ENCODE peak calls at places on chromosomes 12 and 14, in nine cellular contexts. One of them, this sample, is unnamed.
A peak's percentile ranks its signal among the peaks of the same experiment; 100 is the strongest.

GRCh38 chr12:46921754-46922113 is 95.9 kb upstream of the SLC38A4 start:
- DNase-seq in fibroblast of lung: peak; percentile 15
- DNase-seq in AG04449: no peak
- DNase-seq in AG04450: peak; percentile 70
- DNase-seq in adrenal gland: no peak
- DNase-seq in testis: no peak
- DNase-seq in GM23338: no peak
- DNase-seq in upper lobe of right lung: no peak
- DNase-seq in ovary: no peak
- DNase-seq in this sample: no peak

GRCh38 chr12:95633049-95633545 is 81.8 kb upstream of the USP44 start:
- DNase-seq in ovary: no peak
- DNase-seq in AG04449: no peak
- DNase-seq in fibroblast of lung: peak; percentile 90
- DNase-seq in adrenal gland: peak; percentile 69
- DNase-seq in GM23338: no peak
- DNase-seq in testis: no peak
- DNase-seq in upper lobe of right lung: peak; percentile 69
- DNase-seq in AG04450: no peak
- DNase-seq in this sample: peak; percentile 94

GRCh38 chr14:34713681-34714319 is 593 bp downstream of the CFL2 start:
- DNase-seq in GM23338: peak; percentile 33
- DNase-seq in fibroblast of lung: peak; percentile 87
- DNase-seq in AG04450: no peak
- DNase-seq in ovary: no peak
- DNase-seq in upper lobe of right lung: peak; percentile 72
- DNase-seq in AG04449: no peak
- DNase-seq in adrenal gland: peak; percentile 55
- DNase-seq in testis: peak; percentile 64
- DNase-seq in this sample: peak; percentile 52

GRCh38 chr12:116384629-116385485 is 107.4 kb upstream of the MED13L start:
- DNase-seq in AG04449: no peak
- DNase-seq in GM23338: peak; percentile 77
- DNase-seq in upper lobe of right lung: no peak
- DNase-seq in testis: no peak
- DNase-seq in fibroblast of lung: peak; percentile 85
- DNase-seq in adrenal gland: no peak
- DNase-seq in ovary: no peak
- DNase-seq in AG04450: no peak
- DNase-seq in this sample: no peak

GRCh38 chr14:24613747-24614146 is 4.3 kb upstream of the GZMH start:
- DNase-seq in GM23338: no peak
- DNase-seq in fibroblast of lung: no peak
- DNase-seq in AG04449: no peak
- DNase-seq in ovary: no peak
- DNase-seq in adrenal gland: no peak
- DNase-seq in testis: no peak
- DNase-seq in AG04450: no peak
- DNase-seq in upper lobe of right lung: no peak
- DNase-seq in this sample: no peak

GRCh38 chr12:99810718-99811593 is 163.4 kb downstream of the GARIN6 start:
- DNase-seq in fibroblast of lung: peak; percentile 29
- DNase-seq in ovary: no peak
- DNase-seq in GM23338: peak; percentile 18
- DNase-seq in upper lobe of right lung: no peak
- DNase-seq in AG04450: no peak
- DNase-seq in adrenal gland: no peak
- DNase-seq in AG04449: no peak
- DNase-seq in testis: peak; percentile 34
- DNase-seq in this sample: no peak

GRCh38 chr12:47577213-47577612 is 128.6 kb downstream of the RPAP3 start:
- DNase-seq in fibroblast of lung: no peak
- DNase-seq in adrenal gland: no peak
- DNase-seq in AG04449: no peak
- DNase-seq in testis: no peak
- DNase-seq in ovary: no peak
- DNase-seq in upper lobe of right lung: no peak
- DNase-seq in GM23338: no peak
- DNase-seq in AG04450: no peak
- DNase-seq in this sample: no peak

GRCh38 chr12:24909667-24910066 is 39.2 kb downstream of the BCAT1 start:
- DNase-seq in fibroblast of lung: peak; percentile 95
- DNase-seq in GM23338: no peak
- DNase-seq in adrenal gland: peak; percentile 45
- DNase-seq in upper lobe of right lung: no peak
- DNase-seq in ovary: no peak
- DNase-seq in testis: peak; percentile 36
- DNase-seq in AG04450: peak; percentile 83
- DNase-seq in AG04449: peak; percentile 70
- DNase-seq in this sample: peak; percentile 86

GRCh38 chr14:74942608-74943007 is 12.8 kb downstream of the PGF start:
- DNase-seq in upper lobe of right lung: no peak
- DNase-seq in AG04450: no peak
- DNase-seq in AG04449: no peak
- DNase-seq in GM23338: no peak
- DNase-seq in testis: no peak
- DNase-seq in adrenal gland: no peak
- DNase-seq in fibroblast of lung: no peak
- DNase-seq in ovary: no peak
- DNase-seq in this sample: no peak

GRCh38 chr14:73259837-73260236 is 22.5 kb downstream of the PAPLN start:
- DNase-seq in ovary: no peak
- DNase-seq in upper lobe of right lung: no peak
- DNase-seq in AG04449: no peak
- DNase-seq in GM23338: no peak
- DNase-seq in adrenal gland: peak; percentile 7
- DNase-seq in fibroblast of lung: no peak
- DNase-seq in AG04450: no peak
- DNase-seq in testis: no peak
- DNase-seq in this sample: no peak

GRCh38 chr12:6827437-6827894 is 741 bp upstream of the P3H3 start:
- DNase-seq in adrenal gland: peak; percentile 86
- DNase-seq in fibroblast of lung: peak; percentile 78
- DNase-seq in AG04449: no peak
- DNase-seq in testis: peak; percentile 91
- DNase-seq in upper lobe of right lung: peak; percentile 83
- DNase-seq in GM23338: peak; percentile 93
- DNase-seq in AG04450: peak; percentile 46
- DNase-seq in ovary: peak; percentile 90
- DNase-seq in this sample: no peak

DNA sequence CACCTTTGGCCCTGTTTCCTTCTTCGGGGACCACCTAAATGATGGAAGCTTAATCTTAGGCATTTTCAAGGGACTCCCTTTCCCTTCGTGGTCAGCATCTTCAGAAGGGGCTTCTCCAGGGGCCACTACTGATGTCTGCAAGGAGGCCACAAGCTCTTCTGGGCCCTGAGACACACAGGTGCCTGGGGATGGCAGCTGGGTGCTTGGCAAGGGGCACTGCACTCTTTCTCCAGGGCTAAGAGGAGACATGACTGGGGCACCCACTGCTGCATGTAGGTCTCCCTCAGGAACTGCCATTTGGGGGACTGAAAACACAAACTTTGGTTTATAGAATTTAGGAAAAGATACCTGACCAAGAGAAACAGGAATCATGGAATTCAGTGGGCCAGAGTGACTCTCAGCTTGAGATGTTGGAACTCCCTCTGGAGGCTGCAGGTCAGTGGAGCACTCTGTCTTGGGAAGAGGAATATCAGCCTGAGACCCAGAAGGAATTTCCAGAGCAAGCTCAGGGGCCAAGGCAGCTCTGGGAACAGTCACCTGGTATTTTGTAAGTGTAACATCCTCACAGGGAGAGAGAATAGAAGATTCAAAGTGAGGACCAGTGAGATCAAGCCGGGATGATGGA is 16.0 kb downstream of the PLD4 start:
- DNase-seq in adrenal gland: no peak
- DNase-seq in GM23338: peak; percentile 28
- DNase-seq in AG04450: no peak
- DNase-seq in upper lobe of right lung: peak; percentile 11
- DNase-seq in testis: no peak
- DNase-seq in AG04449: no peak
- DNase-seq in fibroblast of lung: no peak
- DNase-seq in ovary: no peak
- DNase-seq in this sample: no peak
- TF ChIP-seq CTCF in adrenal gland: no peak
- TF ChIP-seq CTCF in GM23338: peak; percentile 30
- TF ChIP-seq CTCF in AG04450: peak; percentile 37
- TF ChIP-seq CTCF in upper lobe of right lung: no peak
- TF ChIP-seq CTCF in testis: no peak
- TF ChIP-seq CTCF in AG04449: no peak
- TF ChIP-seq CTCF in fibroblast of lung: no peak
- TF ChIP-seq CTCF in ovary: no peak
- TF ChIP-seq CTCF in this sample: peak; percentile 19

DNA sequence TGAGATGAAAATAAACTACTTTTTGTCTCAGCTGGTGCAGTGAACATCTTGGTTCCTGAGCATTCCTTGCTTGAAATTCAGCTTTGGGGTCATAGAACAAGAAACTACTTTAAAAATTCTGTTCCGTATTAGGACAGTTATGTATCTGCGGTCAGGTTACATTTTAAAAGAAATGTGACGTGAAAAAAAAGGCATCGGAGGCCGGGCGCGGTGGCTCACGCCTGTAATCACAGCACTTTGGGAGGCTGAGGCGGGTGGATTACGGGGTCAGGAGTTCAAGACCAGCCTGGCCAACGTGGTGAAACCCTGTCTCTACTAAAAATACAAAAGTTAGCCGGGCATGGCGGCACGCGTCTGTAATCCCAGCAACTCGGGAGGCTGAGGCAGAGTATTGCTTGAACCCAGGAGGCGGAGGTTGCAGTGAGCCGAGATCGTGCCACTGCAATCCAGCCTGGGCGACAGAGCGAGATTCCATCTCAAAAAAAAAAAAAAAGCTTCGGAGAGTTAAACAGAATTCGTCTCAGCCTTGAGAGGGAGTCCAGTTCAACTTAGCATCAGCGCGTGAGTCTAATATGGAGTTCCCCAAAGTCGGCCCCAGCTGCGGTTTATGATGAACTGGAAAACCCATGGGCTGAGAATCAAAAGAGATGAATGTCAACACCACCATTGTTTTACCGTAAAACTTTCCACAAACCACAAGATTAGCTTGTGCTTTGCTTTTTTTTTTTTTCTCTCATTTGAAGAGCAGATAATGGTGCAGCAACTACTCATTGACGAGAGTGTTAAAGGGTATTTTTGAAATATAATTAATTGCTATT is 2.1 kb upstream of the SLC2A13 start:
- DNase-seq in adrenal gland: no peak
- DNase-seq in testis: no peak
- DNase-seq in fibroblast of lung: no peak
- DNase-seq in AG04449: no peak
- DNase-seq in upper lobe of right lung: no peak
- DNase-seq in AG04450: no peak
- DNase-seq in GM23338: no peak
- DNase-seq in ovary: no peak
- DNase-seq in this sample: no peak
- H3K4me3 ChIP-seq in adrenal gland: no peak overlapping the region
- H3K4me3 ChIP-seq in testis: peak overlapping the region; percentile 40
- H3K4me3 ChIP-seq in fibroblast of lung: no peak overlapping the region
- H3K4me3 ChIP-seq in AG04449: no peak overlapping the region
- H3K4me3 ChIP-seq in upper lobe of right lung: no peak overlapping the region
- H3K4me3 ChIP-seq in AG04450: no peak overlapping the region
- H3K4me3 ChIP-seq in GM23338: no peak overlapping the region
- H3K4me3 ChIP-seq in ovary: no peak overlapping the region
- H3K4me3 ChIP-seq in this sample: peak overlapping the region; percentile 6

GRCh38 chr14:79543966-79544365 is 667.3 kb downstream of the DIO2 start:
- DNase-seq in fibroblast of lung: peak; percentile 55
- DNase-seq in adrenal gland: no peak
- DNase-seq in testis: peak; percentile 15
- DNase-seq in GM23338: peak; percentile 82
- DNase-seq in ovary: no peak
- DNase-seq in AG04450: no peak
- DNase-seq in AG04449: no peak
- DNase-seq in upper lobe of right lung: no peak
- DNase-seq in this sample: peak; percentile 3
- TF ChIP-seq CTCF in fibroblast of lung: peak; percentile 39
- TF ChIP-seq CTCF in adrenal gland: peak; percentile 27
- TF ChIP-seq CTCF in testis: no peak
- TF ChIP-seq CTCF in GM23338: peak; percentile 79
- TF ChIP-seq CTCF in ovary: no peak
- TF ChIP-seq CTCF in AG04450: peak; percentile 53
- TF ChIP-seq CTCF in AG04449: peak; percentile 19
- TF ChIP-seq CTCF in upper lobe of right lung: peak; percentile 37
- TF ChIP-seq CTCF in this sample: peak; percentile 79

GRCh38 chr14:104700747-104701215 is 11.4 kb downstream of the INF2 start:
- DNase-seq in fibroblast of lung: no peak
- DNase-seq in adrenal gland: no peak
- DNase-seq in upper lobe of right lung: no peak
- DNase-seq in testis: peak; percentile 78
- DNase-seq in AG04450: no peak
- DNase-seq in GM23338: peak; percentile 56
- DNase-seq in ovary: no peak
- DNase-seq in AG04449: no peak
- DNase-seq in this sample: no peak
- H3K4me3 ChIP-seq in fibroblast of lung: no peak overlapping the region
- H3K4me3 ChIP-seq in adrenal gland: no peak overlapping the region
- H3K4me3 ChIP-seq in upper lobe of right lung: no peak overlapping the region
- H3K4me3 ChIP-seq in testis: peak overlapping the region; percentile 37
- H3K4me3 ChIP-seq in AG04450: no peak overlapping the region
- H3K4me3 ChIP-seq in GM23338: no peak overlapping the region
- H3K4me3 ChIP-seq in ovary: no peak overlapping the region
- H3K4me3 ChIP-seq in AG04449: no peak overlapping the region
- H3K4me3 ChIP-seq in this sample: no peak overlapping the region

DNA sequence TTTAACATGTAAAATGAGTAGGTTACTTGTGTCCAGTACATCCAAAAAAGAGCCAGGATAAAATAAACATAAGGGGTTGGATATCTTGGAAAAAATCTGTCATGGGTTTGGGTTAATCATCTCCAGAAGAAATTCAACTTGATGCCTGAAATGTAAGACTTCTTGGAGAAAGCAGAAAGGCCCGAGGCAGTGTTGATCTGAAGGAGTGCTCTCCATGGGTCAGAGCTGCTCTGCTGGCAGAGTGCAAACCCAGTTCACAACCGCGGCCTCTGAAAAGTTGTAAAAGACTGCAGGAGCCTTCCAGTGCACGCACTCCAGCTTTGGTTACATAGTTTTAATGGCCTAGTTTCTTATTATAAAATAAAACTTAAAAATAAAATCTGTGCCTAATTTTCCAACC is 97.3 kb upstream of the ALX1 start:
- DNase-seq in GM23338: peak; percentile 19
- DNase-seq in fibroblast of lung: no peak
- DNase-seq in AG04449: no peak
- DNase-seq in ovary: no peak
- DNase-seq in upper lobe of right lung: no peak
- DNase-seq in adrenal gland: no peak
- DNase-seq in AG04450: no peak
- DNase-seq in testis: no peak
- DNase-seq in this sample: peak; percentile 36
- TF ChIP-seq CTCF in GM23338: no peak
- TF ChIP-seq CTCF in fibroblast of lung: no peak
- TF ChIP-seq CTCF in AG04449: no peak
- TF ChIP-seq CTCF in ovary: no peak
- TF ChIP-seq CTCF in upper lobe of right lung: no peak
- TF ChIP-seq CTCF in adrenal gland: no peak
- TF ChIP-seq CTCF in AG04450: no peak
- TF ChIP-seq CTCF in testis: no peak
- TF ChIP-seq CTCF in this sample: no peak